ENCODE peak calls at places on chromosomes 3 and 15, in six cellular contexts. D, R, W, X, L and J are unnamed samples.

GRCh38 chr3:59808431-59808830 is 758.6 kb upstream of the CFAP20DC start:
- DNase-seq in R (no peak), D (no peak), W (no peak), X (no peak), L (no peak), J (no peak)

GRCh38 chr3:16809482-16809881 is 75.3 kb upstream of the PLCL2 start:
- DNase-seq in R (no peak), L (no peak), D (no peak), X (no peak), W (no peak), J (no peak)

GRCh38 chr3:58353722-58354553 is 21.2 kb downstream of the PXK start:
- DNase-seq in L (peak), W (peak), X (no peak), D (no peak), R (peak), J (no peak)

GRCh38 chr3:187773233-187773962 is 28.1 kb upstream of the BCL6 start:
- DNase-seq in X (no peak), D (peak), L (peak), R (no peak), W (no peak), J (no peak)

GRCh38 chr15:66039117-66039860 is 170.0 kb downstream of the RAB11A start:
- DNase-seq in R (no peak), W (peak), X (no peak), L (no peak), D (peak), J (no peak)

GRCh38 chr3:56790016-56790950 is 11.5 kb downstream of the ARHGEF3 start:
- DNase-seq in R (peak), W (no peak), D (no peak), X (peak), L (no peak), J (no peak)

GRCh38 chr15:64622410-64623260 is 152.8 kb downstream of the RBPMS2 start:
- DNase-seq in X (no peak), D (no peak), R (peak), L (peak), W (no peak), J (no peak)

GRCh38 chr15:77059761-77060345 is 11.1 kb downstream of the TSPAN3 start:
- DNase-seq in D (no peak), R (no peak), X (no peak), L (no peak), W (no peak), J (no peak)

GRCh38 chr3:124174463-124174862 is 182.5 kb upstream of the ROPN1 start:
- DNase-seq in R (no peak), D (no peak), W (no peak), X (no peak), L (no peak), J (no peak)

GRCh38 chr3:122668930-122669730 is 11.5 kb upstream of the PARP14 start:
- DNase-seq in D (no peak), W (peak), X (no peak), L (no peak), R (no peak), J (no peak)

GRCh38 chr15:93454788-93455187 is 365.8 kb upstream of the RGMA start:
- DNase-seq in L (no peak), W (no peak), R (no peak), X (no peak), D (no peak), J (no peak)

GRCh38 chr3:46627078-46627477 is 14.8 kb downstream of the FAM240A start:
- DNase-seq in D (no peak), W (no peak), R (no peak), X (no peak), L (no peak), J (no peak)

GRCh38 chr3:30912304-30912703 is 17.8 kb upstream of the GADL1 start:
- DNase-seq in L (no peak), X (no peak), D (no peak), W (no peak), R (no peak), J (no peak)

GRCh38 chr15:45333550-45333949 is 44.8 kb downstream of the GATM start:
- DNase-seq in L (no peak), R (no peak), D (no peak), W (no peak), X (no peak), J (no peak)

GRCh38 chr3:9183011-9183410 is 66.4 kb downstream of the SRGAP3 start:
- DNase-seq in W (no peak), X (no peak), R (no peak), D (no peak), L (no peak), J (no peak)

GRCh38 chr3:172332256-172333041 is 115.8 kb downstream of the GHSR start:
- DNase-seq in D (peak), L (peak), R (peak), X (peak), W (peak), J (no peak)

GRCh38 chr3:13162550-13163320 is 89.5 kb upstream of the IQSEC1 start:
- DNase-seq in R (no peak), D (no peak), L (no peak), W (no peak), X (no peak), J (no peak)

GRCh38 chr3:157354254-157354653 is 82.4 kb upstream of the PTX3 start:
- DNase-seq in L (no peak), X (no peak), R (no peak), W (no peak), D (no peak), J (no peak)

GRCh38 chr3:139252719-139253118 is 91.1 kb upstream of the MRPS22 start:
- DNase-seq in X (no peak), W (no peak), D (no peak), L (no peak), R (no peak), J (no peak)

GRCh38 chr15:69723404-69724097 is 270.9 kb downstream of the RPLP1 start:
- DNase-seq in X (no peak), W (no peak), D (no peak), L (no peak), R (no peak), J (no peak)

GRCh38 chr15:58951388-58952060 is 18.0 kb upstream of the SLTM start:
- DNase-seq in D (no peak), W (peak), L (no peak), X (no peak), R (no peak), J (peak)

GRCh38 chr15:49134683-49135341 is 20.6 kb downstream of the COPS2 start:
- DNase-seq in R (no peak), D (no peak), L (no peak), X (no peak), W (no peak), J (no peak)

GRCh38 chr15:68775671-68776476 is 44.8 kb downstream of the ANP32A start:
- DNase-seq in R (no peak), W (no peak), X (peak), D (no peak), L (no peak), J (no peak)

GRCh38 chr15:85141601-85142185 is 160.0 kb downstream of the PDE8A start:
- DNase-seq in D (no peak), W (no peak), X (no peak), R (no peak), L (no peak), J (no peak)